ENCODE peak calls at places on chromosome 20, in five cellular contexts. B is stimulated activated CD8-positive, alpha-beta memory T cell treated with anti-CD3 and anti-CD28 coated beads, Interleukin-4, amount 100 ng/mL, for 24 hours; Z is CD8-positive, alpha-beta memory T cell; X is aorta; N is kidney. V is an unnamed sample.

GRCh38 chr20:19528286-19529030 is 229.6 kb upstream of the RIN2 start:
- DNase-seq in B (no peak), Z (no peak), X (no peak), N (no peak), V (no peak)

GRCh38 chr20:431012-431904 is 23.2 kb downstream of the RBCK1 start:
- DNase-seq in B (no peak), Z (no peak), X (no peak), N (no peak), V (no peak)

GRCh38 chr20:8007490-8007889 is 12.1 kb downstream of the TMX4 start:
- DNase-seq in B (no peak), Z (no peak), X (no peak), N (no peak), V (no peak)

GRCh38 chr20:37298190-37298939 is 8.9 kb downstream of the MANBAL start:
- DNase-seq in B (no peak), Z (no peak), X (no peak), N (no peak), V (peak)

GRCh38 chr20:57088436-57088835 is 178.0 kb downstream of the BMP7 start:
- DNase-seq in B (no peak), Z (no peak), X (no peak), N (no peak), V (no peak)

GRCh38 chr20:56974499-56975250 is 291.8 kb downstream of the BMP7 start:
- DNase-seq in B (no peak), Z (no peak), X (no peak), N (no peak), V (no peak)

GRCh38 chr20:25269833-25270170 is 21.9 kb downstream of the PYGB start:
- DNase-seq in B (no peak), Z (no peak), X (no peak), N (peak), V (no peak)

GRCh38 chr20:25584905-25585704 is at the start of gene NINL:
- DNase-seq in B (peak), Z (peak), X (peak), N (peak), V (no peak)

GRCh38 chr20:8557711-8558110 is 425.6 kb downstream of the PLCB1 start:
- DNase-seq in B (no peak), Z (no peak), X (no peak), N (no peak), V (no peak)

GRCh38 chr20:56411759-56412472 is at the start of gene CASS4:
- DNase-seq in B (no peak), Z (no peak), X (no peak), N (no peak), V (no peak)

GRCh38 chr20:20138301-20139064 is 86.2 kb downstream of the CFAP61 start:
- DNase-seq in B (no peak), Z (no peak), X (no peak), N (peak), V (no peak)

GRCh38 chr20:49052334-49052733 is 6.2 kb downstream of the CSE1L start:
- DNase-seq in B (no peak), Z (no peak), X (no peak), N (no peak), V (no peak)

GRCh38 chr20:59163641-59164530 is at the start of gene ZNF831:
- DNase-seq in B (no peak), Z (no peak), X (no peak), N (no peak), V (no peak)

GRCh38 chr20:3392756-3393155 is 14.7 kb downstream of the DNAAF9 start:
- DNase-seq in B (no peak), Z (no peak), X (no peak), N (no peak), V (no peak)

GRCh38 chr20:44030394-44030793 is 115.7 kb downstream of the TOX2 start:
- DNase-seq in B (no peak), Z (no peak), X (no peak), N (no peak), V (no peak)

GRCh38 chr20:35187584-35188190 is 15.8 kb downstream of the PROCR start:
- DNase-seq in B (no peak), Z (no peak), X (no peak), N (no peak), V (no peak)

GRCh38 chr20:25867776-25868649 is 171.4 kb upstream of the ZNF337 start:
- DNase-seq in B (peak), Z (no peak), X (peak), N (peak), V (no peak)

GRCh38 chr20:61877776-61878477 is 187.8 kb downstream of the TAF4 start:
- DNase-seq in B (no peak), Z (no peak), X (no peak), N (no peak), V (no peak)

GRCh38 chr20:50688256-50688655 is 3.1 kb downstream of the RIPOR3 start:
- DNase-seq in B (no peak), Z (no peak), X (no peak), N (no peak), V (no peak)

GRCh38 chr20:48203252-48203651 is 418.0 kb upstream of the SULF2 start:
- DNase-seq in B (no peak), Z (no peak), X (no peak), N (no peak), V (no peak)

GRCh38 chr20:17622086-17622850 is 52.4 kb downstream of the DSTN start:
- DNase-seq in B (no peak), Z (no peak), X (peak), N (peak), V (no peak)

GRCh38 chr20:25273541-25274358 is 25.9 kb downstream of the PYGB start:
- DNase-seq in B (no peak), Z (no peak), X (peak), N (no peak), V (no peak)

GRCh38 chr20:36305602-36306556 is at the start of gene DLGAP4:
- DNase-seq in B (no peak), Z (no peak), X (no peak), N (no peak), V (no peak)

GRCh38 chr20:52340036-52340634 is 148.6 kb upstream of the ZFP64 start:
- DNase-seq in B (no peak), Z (no peak), X (no peak), N (no peak), V (no peak)

GRCh38 chr20:2998728-2999127 is 44.7 kb upstream of the GNRH2 start:
- DNase-seq in B (no peak), Z (no peak), X (no peak), N (no peak), V (no peak)